ENCODE peak calls at places on chromosomes 6 and 20, in eight cellular contexts. Y is ovary, O is Peyer's patch, U is right lobe of liver, H is sigmoid colon, E is heart left ventricle, P is adrenal gland, S is transverse colon. W is an unnamed sample. For H3K36me3, the result is how much of the 10 kb centered on the place peaks cover.

GRCh38 chr6:31098449-31098938 is 13.9 kb downstream of the C6orf15 start:
- DNase-seq in Y (no peak), O (no peak), U (no peak), H (no peak), E (no peak), P (no peak), S (no peak), W (no peak)

GRCh38 chr6:5846889-5847288 is 159.8 kb downstream of the NRN1 start:
- DNase-seq in Y (no peak), O (no peak), U (no peak), H (no peak), E (no peak), P (no peak), S (no peak), W (no peak)

GRCh38 chr6:46777476-46778346 is 15.5 kb upstream of the MEP1A start:
- DNase-seq in Y (no peak), O (no peak), U (no peak), H (no peak), E (no peak), P (no peak), S (no peak), W (no peak)

GRCh38 chr20:15867017-15867416 is 706.2 kb downstream of the KIF16B start:
- DNase-seq in Y (no peak), O (no peak), U (no peak), H (no peak), E (no peak), P (peak), S (no peak), W (no peak)

GRCh38 chr6:31203345-31203979 is 33.0 kb upstream of the POU5F1 start:
- DNase-seq in Y (no peak), O (peak), U (no peak), H (no peak), E (no peak), P (no peak), S (peak), W (peak)

GRCh38 chr20:24833592-24833991 is 115.5 kb upstream of the CST7 start:
- DNase-seq in Y (no peak), O (no peak), U (no peak), H (no peak), E (no peak), P (peak), S (no peak), W (no peak)

GRCh38 chr20:44734938-44735337 is 10.7 kb upstream of the KCNK15 start:
- DNase-seq in Y (no peak), O (no peak), U (no peak), H (no peak), E (no peak), P (no peak), S (no peak), W (no peak)

GRCh38 chr6:135586844-135587243 is 89.3 kb upstream of the AHI1 start:
- DNase-seq in Y (no peak), O (no peak), U (no peak), H (no peak), E (no peak), P (no peak), S (no peak), W (no peak)

GRCh38 chr6:166757226-166758135 is 130.4 kb upstream of the RPS6KA2 start:
- DNase-seq in Y (peak), O (no peak), U (no peak), H (no peak), E (no peak), P (peak), S (no peak), W (peak)

GRCh38 chr6:128305976-128306375 is 214.4 kb downstream of the PTPRK start:
- DNase-seq in Y (no peak), O (no peak), U (no peak), H (no peak), E (no peak), P (no peak), S (no peak), W (no peak)

GRCh38 chr20:59007758-59008511 is 881 bp upstream of the CTSZ start:
- DNase-seq in Y (no peak), O (peak), U (peak), H (peak), E (peak), P (peak), S (peak), W (peak)

GRCh38 chr6:80388515-80388914 is 282.0 kb downstream of the BCKDHB start:
- DNase-seq in Y (no peak), O (no peak), U (no peak), H (no peak), E (no peak), P (no peak), S (no peak), W (no peak)

GRCh38 chr6:13412211-13412610 is 75.2 kb downstream of the GFOD1 start:
- DNase-seq in Y (no peak), O (no peak), U (no peak), H (no peak), E (no peak), P (no peak), S (no peak), W (no peak)

GRCh38 chr6:95589826-95590570 is 12.7 kb downstream of the MANEA start:
- DNase-seq in Y (no peak), O (no peak), U (no peak), H (no peak), E (no peak), P (no peak), S (no peak), W (no peak)

GRCh38 chr6:11752350-11752749 is 26.3 kb downstream of the ADTRP start:
- DNase-seq in Y (no peak), O (no peak), U (no peak), H (no peak), E (no peak), P (no peak), S (no peak), W (no peak)

GRCh38 chr20:41392871-41393704 is 26.5 kb upstream of the EMILIN3 start:
- DNase-seq in Y (peak), O (no peak), U (peak), H (peak), E (peak), P (peak), S (no peak), W (peak)

GRCh38 chr6:167750956-167751358 is 75.8 kb upstream of the AFDN start:
- DNase-seq in Y (no peak), O (no peak), U (peak), H (peak), E (no peak), P (peak), S (peak), W (peak)

GRCh38 chr6:127980996-127981395 is 80.1 kb upstream of the THEMIS start:
- DNase-seq in Y (no peak), O (no peak), U (no peak), H (no peak), E (no peak), P (no peak), S (no peak), W (no peak)

GRCh38 chr20:17678886-17679285 is 3.2 kb downstream of the RRBP1 start:
- DNase-seq in Y (no peak), O (no peak), U (peak), H (no peak), E (no peak), P (no peak), S (no peak), W (peak)

GRCh38 chr20:57528148-57528547 is 3.2 kb upstream of the CTCFL start:
- DNase-seq in Y (no peak), O (no peak), U (no peak), H (no peak), E (no peak), P (no peak), S (no peak), W (no peak)

GRCh38 chr6:15953152-15953880 is 175.6 kb upstream of the MYLIP start:
- DNase-seq in Y (no peak), O (no peak), U (no peak), H (no peak), E (no peak), P (no peak), S (no peak), W (no peak)

GRCh38 chr6:148027201-148027600 is 315.4 kb upstream of the SASH1 start:
- DNase-seq in Y (no peak), O (no peak), U (no peak), H (no peak), E (no peak), P (no peak), S (no peak), W (no peak)

GRCh38 chr20:61730631-61731362 is 334.9 kb downstream of the TAF4 start:
- DNase-seq in Y (no peak), O (no peak), U (no peak), H (no peak), E (peak), P (no peak), S (no peak), W (no peak)

GRCh38 chr20:16555754-16556153 is 17.5 kb downstream of the KIF16B start:
- DNase-seq in Y (no peak), O (no peak), U (no peak), H (no peak), E (no peak), P (no peak), S (no peak), W (no peak)

GRCh38 chr6:119957195-119957594 is 607.6 kb upstream of the MAN1A1 start:
- DNase-seq in Y (no peak), O (no peak), U (no peak), H (no peak), E (no peak), P (no peak), S (no peak), W (no peak)

GRCh38 chr20:34564810-34565209 is 6.3 kb downstream of the MAP1LC3A start:
- DNase-seq in Y (no peak), O (no peak), U (no peak), H (no peak), E (no peak), P (peak), S (no peak), W (no peak)

DNA sequence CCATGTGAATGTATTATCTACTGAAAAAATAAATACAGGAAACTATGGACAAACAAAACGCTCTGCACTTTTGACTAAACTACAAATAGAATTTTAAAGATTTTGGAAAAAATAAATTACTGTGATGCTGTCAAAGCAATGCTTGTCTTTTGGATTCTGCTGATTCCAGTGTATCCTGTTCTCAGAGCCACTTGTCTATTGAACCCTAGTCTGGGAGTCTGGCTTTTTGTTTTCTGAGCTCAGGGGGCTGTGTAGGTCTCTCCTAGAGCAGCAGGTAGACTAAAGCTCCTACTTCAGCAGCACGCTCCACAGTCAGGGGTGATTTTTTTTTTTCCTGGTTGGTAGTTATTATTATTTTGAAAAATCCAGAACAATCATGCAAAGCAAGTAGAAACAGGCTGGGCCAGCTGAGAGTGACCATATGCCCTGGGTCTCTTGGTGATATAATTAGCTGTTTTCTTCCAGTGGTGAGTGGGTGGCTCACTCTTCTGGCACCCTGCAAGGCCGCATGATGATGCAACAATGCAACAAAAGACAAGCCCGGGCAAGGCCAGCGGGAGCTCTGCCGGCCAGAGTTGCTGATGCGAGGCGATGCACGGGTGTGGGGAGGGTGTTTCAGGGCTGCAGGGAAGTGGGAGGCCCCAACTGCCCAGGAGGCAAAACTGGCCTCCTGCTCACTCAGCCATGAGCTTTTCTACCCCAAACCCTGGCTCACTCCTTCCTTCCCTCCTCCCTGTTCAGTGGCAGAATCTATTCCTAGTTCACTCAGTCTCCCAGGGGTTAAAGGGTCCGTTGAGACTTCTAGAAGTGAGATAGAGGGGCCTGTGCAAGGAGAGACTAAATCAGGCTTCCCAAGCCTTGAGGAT is 11.6 kb upstream of the CDKN1A start:
- DNase-seq in Y (peak), O (peak), U (peak), H (peak), E (peak), P (peak), S (peak), W (peak)
- TF ChIP-seq POLR2A in Y (no peak), O (no peak), U (no peak), H (no peak), E (no peak), P (peak), S (no peak), W (no peak)

GRCh38 chr6:142381845-142382378 is 80.1 kb downstream of the ADGRG6 start:
- DNase-seq in Y (no peak), O (no peak), U (no peak), H (no peak), E (no peak), P (no peak), S (no peak), W (no peak)

GRCh38 chr6:142385352-142385751 is 83.5 kb downstream of the ADGRG6 start:
- DNase-seq in Y (no peak), O (no peak), U (no peak), H (no peak), E (no peak), P (no peak), S (no peak), W (no peak)

GRCh38 chr6:142384455-142385332 is 82.9 kb downstream of the ADGRG6 start:
- DNase-seq in Y (no peak), O (no peak), U (no peak), H (no peak), E (no peak), P (no peak), S (no peak), W (no peak)

GRCh38 chr6:142387997-142388815 is 86.4 kb downstream of the ADGRG6 start:
- DNase-seq in Y (no peak), O (no peak), U (no peak), H (no peak), E (no peak), P (no peak), S (no peak), W (no peak)

GRCh38 chr6:142386657-142387056 is 84.8 kb downstream of the ADGRG6 start:
- DNase-seq in Y (no peak), O (no peak), U (no peak), H (no peak), E (no peak), P (no peak), S (no peak), W (no peak)
- H3K4me3 ChIP-seq in Y (no peak), O (no peak), U (no peak), H (no peak), E (no peak), P (no peak), S (no peak), W (no peak)

DNA sequence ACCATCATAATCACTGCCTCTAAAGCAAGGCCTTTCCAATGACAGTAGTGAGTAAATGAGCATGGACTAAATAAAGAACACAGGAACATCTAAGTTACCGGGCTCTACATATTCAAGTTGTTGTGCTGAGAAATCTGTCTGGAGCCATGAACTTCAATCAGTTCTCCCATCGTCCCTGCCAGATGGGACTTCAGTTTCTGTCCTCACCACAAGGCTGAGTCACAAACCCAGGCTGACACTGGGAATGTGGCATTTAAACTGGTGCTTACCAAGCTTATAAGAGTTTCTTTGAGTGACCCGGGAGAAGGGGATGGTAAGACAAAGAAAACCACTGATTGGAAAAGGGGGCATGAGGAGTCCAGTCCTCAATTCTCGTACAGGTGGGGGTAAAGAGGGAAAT is 497.0 kb downstream of the MAFB start:
- DNase-seq in Y (no peak), O (no peak), U (no peak), H (no peak), E (no peak), P (no peak), S (no peak), W (no peak)
- H3K36me3 ChIP-seq in Y (under half), O (under half), U (under half), H (under half), E (under half), P (under half), S (under half), W (under half)

GRCh38 chr6:43769526-43770416 is at the start of gene VEGFA:
- DNase-seq in Y (peak), O (peak), U (peak), H (peak), E (peak), P (peak), S (peak), W (peak)
- TF ChIP-seq POLR2A in Y (peak), O (peak), U (peak), H (peak), E (peak), P (peak), S (peak), W (peak)